ENCODE peak calls at places on chromosomes 11 and 22, in six cellular contexts. One of them, this sample, is unnamed.
A peak's percentile ranks its signal among the peaks of the same experiment; 100 is the strongest.

GRCh38 chr11:35324183-35324582 is 95.2 kb downstream of the SLC1A2 start:
- DNase-seq in K562: no peak
- DNase-seq in HepG2: no peak
- DNase-seq in A549: no peak
- DNase-seq in H1: no peak
- DNase-seq in WTC11: no peak
- DNase-seq in this sample: no peak

GRCh38 chr22:23763579-23764331 is 965 bp downstream of the C22orf15 start:
- DNase-seq in K562: peak; percentile 35
- DNase-seq in H1: peak; percentile 76
- DNase-seq in WTC11: peak; percentile 70
- DNase-seq in A549: no peak
- DNase-seq in HepG2: no peak
- DNase-seq in this sample: no peak

GRCh38 chr11:13963169-13963948 is 836 bp downstream of the SPON1 start:
- DNase-seq in A549: no peak
- DNase-seq in H1: no peak
- DNase-seq in K562: no peak
- DNase-seq in WTC11: peak; percentile 34
- DNase-seq in HepG2: no peak
- DNase-seq in this sample: no peak

GRCh38 chr11:75583710-75584658 is 21.9 kb downstream of the SERPINH1 start:
- DNase-seq in K562: peak; percentile 49
- DNase-seq in HepG2: no peak
- DNase-seq in A549: no peak
- DNase-seq in H1: peak; percentile 75
- DNase-seq in WTC11: peak; percentile 75
- DNase-seq in this sample: peak; percentile 70

GRCh38 chr11:111454561-111455192 is 57.5 kb downstream of the BTG4 start:
- DNase-seq in A549: peak; percentile 45
- DNase-seq in K562: peak; percentile 80
- DNase-seq in HepG2: peak; percentile 42
- DNase-seq in WTC11: peak; percentile 81
- DNase-seq in H1: peak; percentile 88
- DNase-seq in this sample: peak; percentile 8

GRCh38 chr22:43343262-43343988 is at the start of gene SCUBE1:
- DNase-seq in K562: peak; percentile 91
- DNase-seq in HepG2: no peak
- DNase-seq in H1: peak; percentile 88
- DNase-seq in A549: peak; percentile 17
- DNase-seq in WTC11: peak; percentile 79
- DNase-seq in this sample: peak; percentile 31

GRCh38 chr11:11372461-11372860 is 19.4 kb upstream of the CSNK2A3 start:
- DNase-seq in WTC11: no peak
- DNase-seq in HepG2: no peak
- DNase-seq in H1: no peak
- DNase-seq in K562: no peak
- DNase-seq in A549: no peak
- DNase-seq in this sample: no peak

GRCh38 chr22:35057155-35057554 is 8.8 kb upstream of the ISX start:
- DNase-seq in A549: no peak
- DNase-seq in K562: no peak
- DNase-seq in H1: no peak
- DNase-seq in WTC11: no peak
- DNase-seq in HepG2: no peak
- DNase-seq in this sample: no peak

GRCh38 chr22:20607157-20607907 is 99.9 kb downstream of the MED15 start:
- DNase-seq in A549: no peak
- DNase-seq in H1: peak; percentile 58
- DNase-seq in HepG2: no peak
- DNase-seq in K562: no peak
- DNase-seq in WTC11: no peak
- DNase-seq in this sample: no peak

GRCh38 chr11:103923473-103923931 is 112.9 kb upstream of the DDI1 start:
- DNase-seq in HepG2: peak; percentile 4
- DNase-seq in H1: no peak
- DNase-seq in A549: peak; percentile 69
- DNase-seq in K562: no peak
- DNase-seq in WTC11: no peak
- DNase-seq in this sample: no peak

GRCh38 chr11:78763664-78764063 is 189.0 kb upstream of the NARS2 start:
- DNase-seq in A549: no peak
- DNase-seq in HepG2: no peak
- DNase-seq in H1: no peak
- DNase-seq in WTC11: no peak
- DNase-seq in K562: no peak
- DNase-seq in this sample: no peak

GRCh38 chr11:7871056-7871455 is 60.0 kb downstream of the OR10A6 start:
- DNase-seq in H1: no peak
- DNase-seq in HepG2: no peak
- DNase-seq in WTC11: no peak
- DNase-seq in K562: no peak
- DNase-seq in A549: no peak
- DNase-seq in this sample: no peak

GRCh38 chr11:70372076-70372475 is 26.3 kb upstream of the CTTN start:
- DNase-seq in H1: no peak
- DNase-seq in WTC11: no peak
- DNase-seq in HepG2: no peak
- DNase-seq in A549: no peak
- DNase-seq in K562: no peak
- DNase-seq in this sample: no peak

GRCh38 chr22:45511847-45512261 is 9.2 kb downstream of the FBLN1 start:
- DNase-seq in K562: no peak
- DNase-seq in A549: no peak
- DNase-seq in H1: no peak
- DNase-seq in HepG2: no peak
- DNase-seq in WTC11: no peak
- DNase-seq in this sample: no peak

GRCh38 chr11:65429069-65429681 is 6.6 kb downstream of the NEAT1 start:
- DNase-seq in H1: no peak
- DNase-seq in A549: peak; percentile 84
- DNase-seq in WTC11: no peak
- DNase-seq in HepG2: no peak
- DNase-seq in K562: no peak
- DNase-seq in this sample: peak; percentile 70

GRCh38 chr22:27105142-27106025 is 448.0 kb downstream of the MIAT start:
- DNase-seq in A549: no peak
- DNase-seq in K562: no peak
- DNase-seq in H1: no peak
- DNase-seq in HepG2: no peak
- DNase-seq in WTC11: no peak
- DNase-seq in this sample: peak; percentile 80

GRCh38 chr22:17748555-17749353 is 25.5 kb downstream of the BID start:
- DNase-seq in A549: no peak
- DNase-seq in WTC11: peak; percentile 80
- DNase-seq in K562: peak; percentile 54
- DNase-seq in H1: peak; percentile 81
- DNase-seq in HepG2: no peak
- DNase-seq in this sample: no peak

GRCh38 chr11:46918778-46919513 is 596 bp upstream of the LRP4 start:
- DNase-seq in HepG2: no peak
- DNase-seq in H1: peak; percentile 74
- DNase-seq in WTC11: peak; percentile 40
- DNase-seq in A549: no peak
- DNase-seq in K562: no peak
- DNase-seq in this sample: no peak

GRCh38 chr11:100849009-100849913 is 162.2 kb downstream of the ARHGAP42 start:
- DNase-seq in K562: no peak
- DNase-seq in HepG2: no peak
- DNase-seq in H1: no peak
- DNase-seq in A549: peak; percentile 37
- DNase-seq in WTC11: no peak
- DNase-seq in this sample: peak; percentile 33

GRCh38 chr11:120229451-120230424 is 10.2 kb upstream of the POU2F3 start:
- DNase-seq in A549: peak; percentile 20
- DNase-seq in H1: no peak
- DNase-seq in WTC11: peak; percentile 57
- DNase-seq in K562: peak; percentile 57
- DNase-seq in HepG2: peak; percentile 23
- DNase-seq in this sample: peak; percentile 48

GRCh38 chr11:2569321-2569721 is 124.5 kb downstream of the KCNQ1 start:
- DNase-seq in A549: no peak
- DNase-seq in WTC11: no peak
- DNase-seq in K562: no peak
- DNase-seq in HepG2: no peak
- DNase-seq in H1: no peak
- DNase-seq in this sample: no peak

GRCh38 chr11:73147771-73148681 is 5.9 kb upstream of the FCHSD2 start:
- DNase-seq in WTC11: no peak
- DNase-seq in HepG2: no peak
- DNase-seq in H1: no peak
- DNase-seq in K562: no peak
- DNase-seq in A549: no peak
- DNase-seq in this sample: peak; percentile 11

GRCh38 chr22:23054531-23055257 is 15.6 kb upstream of the GNAZ start:
- DNase-seq in K562: no peak
- DNase-seq in A549: no peak
- DNase-seq in WTC11: peak; percentile 5
- DNase-seq in HepG2: no peak
- DNase-seq in H1: peak; percentile 36
- DNase-seq in this sample: no peak

GRCh38 chr11:113556036-113556435 is 80.8 kb upstream of the DRD2 start:
- DNase-seq in HepG2: no peak
- DNase-seq in K562: no peak
- DNase-seq in A549: no peak
- DNase-seq in H1: no peak
- DNase-seq in WTC11: no peak
- DNase-seq in this sample: no peak

GRCh38 chr22:20051927-20052308 is 28.1 kb upstream of the DGCR8 start:
- DNase-seq in HepG2: no peak
- DNase-seq in A549: no peak
- DNase-seq in WTC11: no peak
- DNase-seq in K562: no peak
- DNase-seq in H1: no peak
- DNase-seq in this sample: no peak

GRCh38 chr22:37440875-37441274 is 13.6 kb upstream of the ELFN2 start:
- DNase-seq in H1: no peak
- DNase-seq in K562: peak; percentile 50
- DNase-seq in A549: peak; percentile 29
- DNase-seq in WTC11: no peak
- DNase-seq in HepG2: no peak
- DNase-seq in this sample: no peak

GRCh38 chr11:37343279-37343678 is 745.2 kb upstream of the RAG2 start:
- DNase-seq in A549: no peak
- DNase-seq in K562: no peak
- DNase-seq in HepG2: no peak
- DNase-seq in WTC11: no peak
- DNase-seq in H1: no peak
- DNase-seq in this sample: no peak

GRCh38 chr11:60937144-60937527 is 12.9 kb downstream of the TMEM132A start:
- DNase-seq in A549: no peak
- DNase-seq in WTC11: no peak
- DNase-seq in H1: no peak
- DNase-seq in K562: no peak
- DNase-seq in HepG2: no peak
- DNase-seq in this sample: peak; percentile 40

DNA sequence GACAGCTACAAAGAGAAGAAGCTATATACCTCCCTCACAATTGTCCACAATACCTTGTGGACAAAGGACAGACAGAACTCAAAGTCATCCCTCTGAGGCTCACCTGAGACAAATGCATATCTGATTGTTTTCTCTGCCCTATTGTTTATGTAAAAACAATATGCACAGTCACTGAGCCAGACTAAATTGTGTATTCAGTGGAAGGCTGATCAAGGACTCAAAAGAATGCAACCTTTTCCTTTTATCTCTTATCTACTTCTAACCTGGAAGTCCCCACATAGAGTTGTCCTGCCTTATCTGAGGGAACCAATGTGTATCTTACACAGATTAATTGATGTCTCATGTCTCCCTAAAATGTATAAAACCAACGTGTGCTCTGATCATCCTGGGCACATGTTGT is 13.9 kb upstream of the MED17 start:
- DNase-seq in WTC11: no peak
- DNase-seq in A549: no peak
- DNase-seq in HepG2: peak; percentile 61
- DNase-seq in H1: no peak
- DNase-seq in K562: no peak
- DNase-seq in this sample: no peak
- TF ChIP-seq JUN in WTC11: no peak
- TF ChIP-seq JUN in A549: no peak
- TF ChIP-seq JUN in HepG2: no peak
- TF ChIP-seq JUN in H1: no peak
- TF ChIP-seq JUN in K562: no peak
- TF ChIP-seq JUN in this sample: no peak

GRCh38 chr11:27770576-27770975 is 70.3 kb upstream of the BDNF start:
- DNase-seq in WTC11: no peak
- DNase-seq in K562: no peak
- DNase-seq in HepG2: no peak
- DNase-seq in A549: peak; percentile 36
- DNase-seq in H1: no peak
- DNase-seq in this sample: no peak
- TF ChIP-seq JUN in WTC11: no peak
- TF ChIP-seq JUN in K562: no peak
- TF ChIP-seq JUN in HepG2: no peak
- TF ChIP-seq JUN in A549: no peak
- TF ChIP-seq JUN in H1: no peak
- TF ChIP-seq JUN in this sample: no peak

GRCh38 chr11:26527685-26528084 is 44.4 kb downstream of the MUC15 start:
- DNase-seq in WTC11: no peak
- DNase-seq in K562: no peak
- DNase-seq in HepG2: no peak
- DNase-seq in H1: no peak
- DNase-seq in A549: no peak
- DNase-seq in this sample: no peak

GRCh38 chr11:26522912-26523610 is 49.0 kb downstream of the MUC15 start:
- DNase-seq in H1: peak; percentile 45
- DNase-seq in HepG2: peak; percentile 32
- DNase-seq in K562: no peak
- DNase-seq in WTC11: peak; percentile 31
- DNase-seq in A549: peak; percentile 64
- DNase-seq in this sample: no peak
- TF ChIP-seq JUN in H1: no peak
- TF ChIP-seq JUN in HepG2: no peak
- TF ChIP-seq JUN in K562: no peak
- TF ChIP-seq JUN in WTC11: no peak
- TF ChIP-seq JUN in A549: no peak
- TF ChIP-seq JUN in this sample: no peak

GRCh38 chr11:117391181-117391580 is 63.5 kb downstream of the CEP164 start:
- DNase-seq in HepG2: no peak
- DNase-seq in WTC11: no peak
- DNase-seq in A549: no peak
- DNase-seq in K562: no peak
- DNase-seq in H1: no peak
- DNase-seq in this sample: no peak

GRCh38 chr11:117392979-117393378 is 65.3 kb downstream of the CEP164 start:
- DNase-seq in HepG2: no peak
- DNase-seq in H1: no peak
- DNase-seq in WTC11: no peak
- DNase-seq in A549: no peak
- DNase-seq in K562: no peak
- DNase-seq in this sample: no peak

GRCh38 chr11:117394221-117394925 is 66.7 kb downstream of the CEP164 start:
- DNase-seq in H1: no peak
- DNase-seq in HepG2: no peak
- DNase-seq in K562: no peak
- DNase-seq in A549: no peak
- DNase-seq in WTC11: no peak
- DNase-seq in this sample: no peak

GRCh38 chr11:117390743-117391142 is 63.1 kb downstream of the CEP164 start:
- DNase-seq in WTC11: no peak
- DNase-seq in K562: no peak
- DNase-seq in H1: no peak
- DNase-seq in HepG2: no peak
- DNase-seq in A549: no peak
- DNase-seq in this sample: no peak

GRCh38 chr11:117392001-117392690 is 64.5 kb downstream of the CEP164 start:
- DNase-seq in A549: no peak
- DNase-seq in H1: no peak
- DNase-seq in HepG2: no peak
- DNase-seq in K562: no peak
- DNase-seq in WTC11: no peak
- DNase-seq in this sample: no peak
- TF ChIP-seq JUN in A549: no peak
- TF ChIP-seq JUN in H1: no peak
- TF ChIP-seq JUN in HepG2: no peak
- TF ChIP-seq JUN in K562: no peak
- TF ChIP-seq JUN in WTC11: no peak
- TF ChIP-seq JUN in this sample: no peak